ENCODE peak calls at places on chromosomes 1 and 21, in five cellular contexts. I, D, U, Z and W are unnamed samples. For H3K9me3, the result is how much of the 10 kb centered on the place peaks cover.

GRCh38 chr1:145823565-145824498 is at the start of the genes POLR3C and RNF115:
- DNase-seq in Z (peak), I (peak), U (peak), D (peak), W (peak)

GRCh38 chr1:56527548-56528302 is 51.6 kb downstream of the PLPP3 start:
- DNase-seq in U (no peak), Z (peak), D (no peak), I (no peak), W (no peak)

GRCh38 chr1:27009601-27010197 is 3.0 kb downstream of the TENT5B start:
- DNase-seq in D (no peak), I (no peak), U (no peak), Z (peak), W (no peak)

GRCh38 chr1:28027660-28028059 is 60.8 kb downstream of the EYA3 start:
- DNase-seq in Z (no peak), I (no peak), D (no peak), U (no peak), W (no peak)

GRCh38 chr21:21199342-21200102 is 201.3 kb downstream of the NCAM2 start:
- DNase-seq in D (no peak), I (no peak), Z (no peak), U (no peak), W (no peak)

GRCh38 chr21:39537571-39537970 is 75.2 kb upstream of the B3GALT5 start:
- DNase-seq in Z (peak), U (no peak), D (no peak), I (no peak), W (no peak)

GRCh38 chr1:84772428-84772943 is 82.2 kb upstream of the SSX2IP start:
- DNase-seq in D (peak), Z (peak), U (no peak), I (peak), W (no peak)

GRCh38 chr1:234604726-234605492 is 5.1 kb downstream of the IRF2BP2 start:
- DNase-seq in D (no peak), I (no peak), U (no peak), Z (no peak), W (no peak)

GRCh38 chr1:162722036-162722435 is 68.5 kb upstream of the HSD17B7 start:
- DNase-seq in Z (no peak), I (no peak), U (no peak), D (no peak), W (no peak)

GRCh38 chr1:45953934-45954333 is 150.5 kb downstream of the MAST2 start:
- DNase-seq in Z (no peak), D (peak), I (no peak), U (no peak), W (no peak)

GRCh38 chr21:33840771-33841170 is 74.8 kb downstream of the ATP5PO start:
- DNase-seq in I (no peak), D (no peak), U (no peak), Z (no peak), W (no peak)

GRCh38 chr1:201346337-201346939 is 31.0 kb downstream of the TNNT2 start:
- DNase-seq in Z (peak), U (no peak), I (no peak), D (peak), W (peak)

GRCh38 chr1:85342177-85342576 is 65.7 kb upstream of the BCL10 start:
- DNase-seq in Z (no peak), U (no peak), D (peak), I (no peak), W (no peak)

GRCh38 chr1:200660719-200661118 is 9.0 kb downstream of the DDX59 start:
- DNase-seq in D (no peak), U (no peak), Z (no peak), I (no peak), W (no peak)

GRCh38 chr1:104402178-104402577 is 652.5 kb downstream of the AMY1C start:
- DNase-seq in I (no peak), Z (no peak), U (no peak), D (no peak), W (no peak)

GRCh38 chr21:26550357-26550756 is 22.7 kb downstream of the CYYR1 start:
- DNase-seq in U (no peak), I (no peak), D (no peak), Z (no peak), W (no peak)

GRCh38 chr21:44792653-44793052 is 9.0 kb downstream of the UBE2G2 start:
- DNase-seq in U (no peak), D (no peak), Z (no peak), I (no peak), W (no peak)
- H3K4me3 ChIP-seq in U (no peak), D (no peak), Z (no peak), I (no peak), W (no peak)

GRCh38 chr1:228474507-228474906 is 12.7 kb upstream of the RNF187 start:
- DNase-seq in I (no peak), D (no peak), Z (no peak), U (no peak), W (no peak)
- H3K9me3 ChIP-seq in I (under half), D (under half), Z (under half), U (under half), W (under half)

DNA sequence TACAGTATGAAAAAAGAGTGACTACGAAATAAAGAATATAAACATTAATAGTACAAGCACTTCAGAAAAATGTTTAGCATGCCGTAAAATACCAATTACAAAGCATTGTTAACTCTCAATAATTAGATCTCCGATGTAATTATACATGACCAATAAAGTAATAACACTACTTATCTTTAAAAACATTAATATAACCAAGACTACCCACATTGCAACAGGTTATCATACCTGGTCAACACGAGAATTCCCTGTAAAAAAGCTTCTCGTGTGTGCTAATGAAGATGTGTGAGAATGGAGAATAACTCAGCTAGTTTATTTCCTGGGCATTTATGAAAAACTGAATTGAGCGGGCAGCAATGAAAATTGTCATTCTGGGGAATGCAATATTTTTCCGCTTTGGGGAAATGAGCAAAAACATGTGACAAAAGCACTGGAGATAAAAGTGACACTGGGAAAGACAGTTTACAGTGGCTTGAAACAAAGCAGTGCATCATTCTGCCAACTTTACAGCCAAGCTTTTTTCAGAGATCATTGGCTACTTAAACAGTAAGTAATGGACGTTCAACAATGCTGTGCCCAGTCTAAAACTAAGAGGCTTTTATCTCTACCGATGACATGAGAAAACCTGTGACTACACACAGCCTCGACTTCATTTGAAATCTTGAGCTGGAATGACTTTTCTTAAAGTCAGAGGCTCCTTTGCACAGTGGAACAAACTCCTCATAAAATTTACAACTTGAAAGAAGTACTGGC is 34.7 kb downstream of the ITPKB start:
- DNase-seq in U (no peak), D (no peak), Z (no peak), I (peak), W (no peak)
- H3K4me3 ChIP-seq in U (no peak), D (no peak), Z (no peak), I (peak), W (peak)

GRCh38 chr1:152451254-152451653 is 37.2 kb upstream of the CRNN start:
- DNase-seq in U (no peak), I (no peak), D (no peak), Z (no peak), W (no peak)
- H3K9me3 ChIP-seq in U (under half), I (under half), D (under half), Z (under half), W (under half)